ENCODE peak calls at places on chromosomes 4 and X, in six cellular contexts. Y, F, D, A, H and Q are unnamed samples.

GRCh38 chr4:14770025-14770424 is 232.3 kb upstream of the CPEB2 start:
- DNase-seq in Y (no peak), F (no peak), D (no peak), A (no peak), H (no peak), Q (no peak)

GRCh38 chrX:77918568-77918967 is 8.1 kb downstream of the ATP7A start:
- DNase-seq in Y (no peak), F (no peak), D (no peak), A (no peak), H (no peak), Q (no peak)

GRCh38 chr4:183797041-183797444 is 108.1 kb upstream of the STOX2 start:
- DNase-seq in Y (no peak), F (peak; percentile 48), D (no peak), A (peak; percentile 34), H (no peak), Q (no peak)

GRCh38 chr4:128793859-128794667 is 15.4 kb upstream of the JADE1 start:
- DNase-seq in Y (no peak), F (no peak), D (no peak), A (no peak), H (no peak), Q (no peak)

GRCh38 chr4:17699380-17699779 is 82.0 kb downstream of the FAM184B start:
- DNase-seq in Y (no peak), F (no peak), D (no peak), A (no peak), H (no peak), Q (no peak)

GRCh38 chr4:187184513-187184912 is 460.9 kb upstream of the FAT1 start:
- DNase-seq in Y (no peak), F (peak; percentile 75), D (no peak), A (no peak), H (no peak), Q (no peak)

GRCh38 chrX:12709047-12709446 is 82.2 kb upstream of the PRPS2 start:
- DNase-seq in Y (no peak), F (no peak), D (no peak), A (no peak), H (no peak), Q (no peak)

GRCh38 chr4:14743601-14744000 is 258.7 kb upstream of the CPEB2 start:
- DNase-seq in Y (no peak), F (no peak), D (no peak), A (no peak), H (no peak), Q (no peak)

GRCh38 chrX:11329016-11329415 is 35.8 kb downstream of the AMELX start:
- DNase-seq in Y (no peak), F (no peak), D (no peak), A (no peak), H (no peak), Q (no peak)

GRCh38 chrX:18884916-18885315 is 99.0 kb downstream of the PHKA2 start:
- DNase-seq in Y (no peak), F (no peak), D (no peak), A (no peak), H (no peak), Q (no peak)

GRCh38 chr4:111854494-111855087 is 290.7 kb upstream of the FAM241A start:
- DNase-seq in Y (peak; percentile 8), F (peak; percentile 11), D (no peak), A (no peak), H (no peak), Q (peak; percentile 6)

GRCh38 chr4:109658871-109659410 is 44.3 kb downstream of the CASP6 start:
- DNase-seq in Y (no peak), F (no peak), D (no peak), A (no peak), H (no peak), Q (no peak)

GRCh38 chr4:26619784-26620183 is 35.9 kb downstream of the TBC1D19 start:
- DNase-seq in Y (no peak), F (no peak), D (no peak), A (no peak), H (no peak), Q (no peak)

GRCh38 chrX:31445542-31445941 is 373.7 kb upstream of the FTHL17 start:
- DNase-seq in Y (no peak), F (no peak), D (no peak), A (no peak), H (no peak), Q (no peak)

GRCh38 chr4:66930216-66930615 is 615.1 kb downstream of the CENPC start:
- DNase-seq in Y (no peak), F (no peak), D (no peak), A (no peak), H (no peak), Q (no peak)

GRCh38 chr4:31334086-31334910 is 614.1 kb downstream of the PCDH7 start:
- DNase-seq in Y (no peak), F (no peak), D (no peak), A (no peak), H (no peak), Q (no peak)

GRCh38 chr4:184357164-184357563 is 117.2 kb downstream of the IRF2 start:
- DNase-seq in Y (no peak), F (no peak), D (no peak), A (no peak), H (no peak), Q (no peak)

GRCh38 chrX:63768760-63769159 is 16.3 kb downstream of the ARHGEF9 start:
- DNase-seq in Y (no peak), F (no peak), D (no peak), A (no peak), H (no peak), Q (no peak)

GRCh38 chrX:63764946-63765345 is 20.1 kb downstream of the ARHGEF9 start:
- DNase-seq in Y (no peak), F (no peak), D (no peak), A (no peak), H (peak; percentile 21), Q (no peak)

GRCh38 chrX:63761639-63762038 is 23.4 kb downstream of the ARHGEF9 start:
- DNase-seq in Y (no peak), F (no peak), D (no peak), A (no peak), H (no peak), Q (no peak)

DNA sequence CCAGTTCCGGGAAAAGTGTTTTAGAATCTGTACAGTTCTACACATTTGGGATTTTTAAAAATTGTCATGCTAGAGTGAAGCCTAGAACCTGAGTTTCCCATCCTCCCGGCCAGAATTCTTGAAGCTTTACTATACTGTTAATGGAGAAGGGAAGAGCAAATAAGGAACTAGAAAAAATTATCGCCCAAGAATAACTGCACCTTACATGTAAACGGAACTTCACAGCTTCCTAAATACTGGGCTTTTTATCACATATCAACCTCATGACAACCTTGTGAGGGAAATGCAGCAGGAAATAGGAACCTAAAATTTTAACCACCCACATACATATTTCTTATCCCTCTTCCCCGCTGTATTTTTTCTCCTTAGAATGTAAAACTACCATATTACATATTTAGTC is 19.3 kb downstream of the ARHGEF9 start:
- DNase-seq in Y (no peak), F (no peak), D (no peak), A (no peak), H (no peak), Q (no peak)
- TF ChIP-seq POLR2A in Y (no peak), F (no peak), D (no peak), A (no peak), H (no peak), Q (no peak)

GRCh38 chr4:41428941-41429669 is 108.9 kb upstream of the LIMCH1 start:
- DNase-seq in Y (no peak), F (no peak), D (no peak), A (no peak), H (no peak), Q (no peak)

GRCh38 chr4:41432889-41433288 is 105.1 kb upstream of the LIMCH1 start:
- DNase-seq in Y (no peak), F (no peak), D (no peak), A (no peak), H (no peak), Q (no peak)

GRCh38 chr4:41433361-41433760 is 104.6 kb upstream of the LIMCH1 start:
- DNase-seq in Y (no peak), F (no peak), D (no peak), A (no peak), H (no peak), Q (no peak)

GRCh38 chr4:41430796-41431195 is 107.2 kb upstream of the LIMCH1 start:
- DNase-seq in Y (no peak), F (no peak), D (no peak), A (no peak), H (no peak), Q (no peak)

GRCh38 chr4:41432219-41432618 is 105.7 kb upstream of the LIMCH1 start:
- DNase-seq in Y (no peak), F (no peak), D (no peak), A (no peak), H (no peak), Q (no peak)
- TF ChIP-seq POLR2A in Y (no peak), F (no peak), D (no peak), A (no peak), H (no peak), Q (no peak)

GRCh38 chr4:8200302-8200975 is 1.3 kb downstream of the SH3TC1 start:
- DNase-seq in Y (peak; percentile 51), F (peak; percentile 50), D (no peak), A (peak; percentile 83), H (no peak), Q (no peak)

GRCh38 chr4:8199594-8200301 is 658 bp downstream of the SH3TC1 start:
- DNase-seq in Y (no peak), F (peak; percentile 42), D (no peak), A (no peak), H (no peak), Q (no peak)

GRCh38 chr4:8197521-8197920 is 1.6 kb upstream of the SH3TC1 start:
- DNase-seq in Y (no peak), F (no peak), D (no peak), A (no peak), H (no peak), Q (no peak)

GRCh38 chr4:8198206-8198905 is 734 bp upstream of the SH3TC1 start:
- DNase-seq in Y (no peak), F (peak; percentile 62), D (no peak), A (no peak), H (no peak), Q (no peak)

GRCh38 chr4:8198906-8199593 is at the start of gene SH3TC1:
- DNase-seq in Y (peak; percentile 70), F (peak; percentile 92), D (peak; percentile 83), A (peak; percentile 93), H (peak; percentile 93), Q (no peak)
- TF ChIP-seq POLR2A in Y (no peak), F (peak; percentile 81), D (no peak), A (no peak), H (peak; percentile 67), Q (no peak)

DNA sequence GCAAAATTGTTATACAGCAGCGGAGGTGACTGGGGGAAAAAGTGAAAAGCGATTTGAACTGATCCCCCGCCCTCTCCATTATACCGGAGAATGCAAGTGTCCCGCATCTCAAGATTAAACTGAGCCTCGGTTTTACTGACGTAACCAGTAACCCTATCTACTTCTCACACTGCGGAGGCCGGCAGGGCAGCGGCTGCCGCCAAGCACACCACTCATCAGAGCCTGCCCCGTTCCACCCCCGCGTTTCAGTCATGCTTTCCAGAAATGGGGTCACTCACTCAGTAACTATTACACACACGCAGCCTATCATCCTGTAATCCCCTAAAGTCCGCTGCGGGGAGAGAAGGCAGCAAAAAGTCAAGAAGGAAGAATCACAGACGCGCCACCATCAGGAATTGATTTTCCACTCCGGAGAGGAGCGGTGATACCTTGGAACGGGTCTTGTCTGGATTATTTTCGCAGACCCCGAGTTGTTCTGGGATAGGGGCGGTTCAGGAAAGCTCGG is 1.4 kb downstream of the RPS6KA3 start:
- DNase-seq in Y (peak; percentile 70), F (peak; percentile 62), D (peak; percentile 73), A (peak; percentile 77), H (no peak), Q (peak; percentile 91)
- TF ChIP-seq POLR2A in Y (peak; percentile 74), F (peak; percentile 81), D (peak; percentile 46), A (no peak), H (no peak), Q (peak; percentile 87)

GRCh38 chr4:10457255-10457801 is at the start of gene ZNF518B:
- DNase-seq in Y (peak; percentile 90), F (peak; percentile 69), D (peak; percentile 79), A (peak; percentile 68), H (peak; percentile 28), Q (peak; percentile 91)
- TF ChIP-seq POLR2A in Y (peak; percentile 53), F (no peak), D (peak; percentile 46), A (no peak), H (peak; percentile 46), Q (peak; percentile 54)